ENCODE peak calls at places on chromosome 6, in eight cellular contexts. H is ovary, J is esophagus muscularis mucosa, I is A549, C is transverse colon, P is stomach, G is tibial nerve, L is K562. A is an unnamed sample.

GRCh38 chr6:28543671-28544131 is 18.0 kb downstream of the GPX5 start:
- DNase-seq in L (no peak), G (no peak), I (no peak), C (no peak), J (no peak), P (no peak), H (no peak), A (no peak)

GRCh38 chr6:14763139-14763538 is 482.7 kb upstream of the JARID2 start:
- DNase-seq in J (no peak), H (no peak), G (no peak), P (no peak), L (no peak), C (no peak), I (peak), A (no peak)

GRCh38 chr6:137259349-137259748 is 40.2 kb upstream of the IFNGR1 start:
- DNase-seq in P (no peak), G (no peak), I (no peak), C (no peak), J (no peak), H (no peak), L (no peak), A (no peak)

GRCh38 chr6:13237318-13237717 is 91.0 kb downstream of the TBC1D7 start:
- DNase-seq in J (no peak), G (no peak), I (no peak), H (no peak), C (no peak), L (no peak), P (no peak), A (no peak)

GRCh38 chr6:36323062-36323461 is 13.6 kb downstream of the BNIP5 start:
- DNase-seq in I (no peak), L (no peak), C (no peak), G (no peak), P (no peak), H (no peak), J (no peak), A (no peak)

GRCh38 chr6:40376113-40376650 is 211.0 kb downstream of the LRFN2 start:
- DNase-seq in H (no peak), L (no peak), G (no peak), C (no peak), J (no peak), P (no peak), I (no peak), A (no peak)

GRCh38 chr6:7138921-7139358 is 31.2 kb downstream of the RREB1 start:
- DNase-seq in J (no peak), L (peak), H (no peak), G (no peak), I (peak), P (peak), C (peak), A (no peak)

GRCh38 chr6:1285589-1286340 is 26.1 kb upstream of the FOXQ1 start:
- DNase-seq in H (no peak), J (peak), L (no peak), G (no peak), P (no peak), I (no peak), C (no peak), A (no peak)

GRCh38 chr6:136341367-136341766 is 51.7 kb upstream of the BCLAF1 start:
- DNase-seq in P (no peak), H (no peak), G (no peak), C (no peak), I (no peak), J (peak), L (no peak), A (no peak)

GRCh38 chr6:44349904-44350649 is 7.6 kb downstream of the SPATS1 start:
- DNase-seq in J (no peak), P (no peak), L (no peak), C (no peak), I (no peak), G (no peak), H (no peak), A (no peak)

DNA sequence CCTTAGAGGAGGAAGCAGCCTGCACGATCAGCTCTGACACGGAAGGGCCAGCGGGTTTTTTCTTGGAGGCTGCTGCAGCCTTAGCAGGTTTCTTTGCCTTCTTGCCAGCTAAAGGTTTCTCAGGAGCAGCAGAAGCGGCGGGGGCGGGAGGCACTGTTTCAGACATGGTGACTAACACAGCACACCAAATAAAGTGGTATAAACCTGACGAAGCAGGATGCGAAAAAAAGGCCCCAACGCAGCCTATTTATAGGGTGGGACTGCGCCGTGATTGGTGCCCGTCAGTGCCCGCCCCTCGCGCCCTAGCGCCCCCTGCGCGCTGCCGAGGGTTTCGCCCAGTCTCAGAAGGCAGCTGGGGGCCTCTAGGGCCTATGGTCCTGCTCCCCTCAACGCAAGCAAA is 55.0 kb downstream of the TRIM38 start:
- DNase-seq in L (no peak), H (peak), I (no peak), P (peak), G (peak), C (peak), J (no peak), A (peak)
- TF ChIP-seq POLR2A in L (no peak), H (peak), I (no peak), P (no peak), G (peak), C (no peak), J (no peak), A (peak)

DNA sequence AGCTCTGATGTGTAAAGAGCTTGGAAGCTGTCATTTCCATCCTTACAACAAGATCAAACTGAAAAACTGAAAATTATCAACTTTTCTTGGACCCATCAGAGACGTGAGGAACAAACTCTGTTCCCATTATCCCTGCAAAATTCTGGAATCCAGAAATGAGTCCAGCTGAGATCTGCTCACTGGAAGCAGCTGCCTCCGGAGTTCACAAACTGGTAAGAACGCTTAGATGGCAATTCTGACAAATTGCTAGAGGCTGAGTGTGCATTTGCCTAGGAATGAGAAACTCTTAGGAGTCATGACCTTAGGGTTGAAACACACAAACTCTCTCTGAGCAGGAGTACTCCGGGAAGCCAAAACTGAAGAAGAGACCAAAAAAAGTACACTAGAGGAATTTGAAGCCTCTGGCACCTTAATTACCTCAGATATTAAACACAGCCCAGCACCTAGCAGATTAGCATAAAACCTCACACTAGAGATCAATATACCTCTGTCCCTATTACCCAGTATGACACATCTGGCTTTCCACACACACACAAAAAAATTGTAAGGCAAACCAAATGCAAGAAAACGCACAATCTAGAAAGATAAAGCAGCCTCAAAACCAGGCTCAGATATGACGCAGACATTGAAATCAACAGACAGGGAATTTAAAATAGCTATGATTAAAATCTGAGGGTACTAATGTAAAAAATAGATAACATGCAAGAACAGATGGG is 233.5 kb upstream of the SGK1 start:
- DNase-seq in L (no peak), G (no peak), J (no peak), I (no peak), P (no peak), C (no peak), H (no peak), A (no peak)
- TF ChIP-seq EP300 in L (no peak), G (no peak), J (no peak), I (no peak), P (no peak), C (no peak), H (no peak), A (no peak)

GRCh38 chr6:71420693-71421328 is 132.2 kb downstream of the OGFRL1 start:
- DNase-seq in I (peak), H (peak), C (peak), G (peak), J (peak), L (no peak), P (peak), A (peak)
- TF ChIP-seq POLR2A in I (peak), H (peak), C (peak), G (peak), J (peak), L (no peak), P (no peak), A (peak)

GRCh38 chr6:11354019-11354418 is 121.6 kb upstream of the NEDD9 start:
- DNase-seq in L (no peak), G (peak), P (no peak), J (no peak), I (no peak), H (no peak), C (no peak), A (no peak)
- TF ChIP-seq EP300 in L (no peak), G (peak), P (no peak), J (no peak), I (no peak), H (no peak), C (no peak), A (no peak)

DNA sequence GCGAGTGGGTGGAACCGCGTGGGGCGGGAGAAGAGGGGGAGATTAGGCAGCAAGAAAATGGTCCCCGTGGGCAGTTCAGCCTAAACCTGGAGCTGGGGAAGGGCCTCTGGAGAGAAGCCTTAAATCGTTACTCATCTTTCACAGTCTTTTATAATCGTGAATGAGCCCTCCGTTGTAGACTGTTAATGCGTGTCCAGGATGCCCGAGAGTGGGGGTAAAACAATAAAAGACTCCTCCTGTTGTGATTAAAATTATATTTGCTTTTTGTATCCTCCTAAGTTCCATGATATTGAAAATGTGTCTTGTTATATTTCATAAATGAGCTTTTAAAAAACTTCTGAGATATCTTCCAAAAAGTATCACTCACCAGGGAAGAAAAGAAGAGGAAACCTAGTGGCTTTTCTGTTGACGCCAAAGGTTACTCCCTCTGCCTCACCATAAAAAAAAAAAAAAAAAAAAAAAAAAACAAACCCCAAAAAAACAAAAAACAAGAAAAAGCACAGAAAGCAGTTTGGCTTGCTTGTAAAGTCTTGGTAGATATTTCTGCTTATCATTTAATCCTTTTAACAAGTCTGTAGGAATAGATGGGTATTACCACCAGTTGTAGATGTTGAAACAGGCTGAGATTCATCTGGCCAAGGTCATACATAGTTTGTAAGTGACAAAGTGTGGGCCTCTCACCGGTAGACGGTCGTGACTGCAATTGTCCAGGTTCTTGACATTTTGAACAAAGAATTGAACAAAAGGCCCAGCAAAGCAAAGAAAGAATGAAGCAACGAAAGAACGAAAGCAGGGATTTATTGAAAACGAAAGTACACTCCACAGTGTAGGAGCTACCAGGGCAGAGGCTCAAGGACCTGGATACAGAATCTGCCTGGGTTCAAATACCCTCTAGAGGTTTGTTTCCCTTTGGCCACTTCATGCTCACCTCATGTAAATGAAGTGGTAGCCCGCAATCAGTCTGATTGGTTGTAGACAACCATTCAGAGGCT is 11.4 kb upstream of the ELOVL5 start:
- DNase-seq in C (no peak), L (no peak), P (no peak), G (no peak), I (peak), H (no peak), J (no peak), A (no peak)
- TF ChIP-seq POLR2A in C (no peak), L (no peak), P (no peak), G (no peak), I (no peak), H (no peak), J (no peak), A (no peak)

GRCh38 chr6:70412797-70413113 is 553 bp upstream of the FAM135A start:
- DNase-seq in L (no peak), C (no peak), I (no peak), P (no peak), H (no peak), G (no peak), J (no peak), A (no peak)

GRCh38 chr6:70414813-70415212 is 1.5 kb downstream of the FAM135A start:
- DNase-seq in J (no peak), C (no peak), L (no peak), I (no peak), P (no peak), G (no peak), H (no peak), A (no peak)

GRCh38 chr6:70415247-70415646 is 1.9 kb downstream of the FAM135A start:
- DNase-seq in J (no peak), H (no peak), L (no peak), I (no peak), P (no peak), G (no peak), C (no peak), A (no peak)

GRCh38 chr6:70413114-70413828 is at the start of gene FAM135A:
- DNase-seq in J (peak), P (peak), G (peak), I (peak), H (peak), L (peak), C (peak), A (peak)

DNA sequence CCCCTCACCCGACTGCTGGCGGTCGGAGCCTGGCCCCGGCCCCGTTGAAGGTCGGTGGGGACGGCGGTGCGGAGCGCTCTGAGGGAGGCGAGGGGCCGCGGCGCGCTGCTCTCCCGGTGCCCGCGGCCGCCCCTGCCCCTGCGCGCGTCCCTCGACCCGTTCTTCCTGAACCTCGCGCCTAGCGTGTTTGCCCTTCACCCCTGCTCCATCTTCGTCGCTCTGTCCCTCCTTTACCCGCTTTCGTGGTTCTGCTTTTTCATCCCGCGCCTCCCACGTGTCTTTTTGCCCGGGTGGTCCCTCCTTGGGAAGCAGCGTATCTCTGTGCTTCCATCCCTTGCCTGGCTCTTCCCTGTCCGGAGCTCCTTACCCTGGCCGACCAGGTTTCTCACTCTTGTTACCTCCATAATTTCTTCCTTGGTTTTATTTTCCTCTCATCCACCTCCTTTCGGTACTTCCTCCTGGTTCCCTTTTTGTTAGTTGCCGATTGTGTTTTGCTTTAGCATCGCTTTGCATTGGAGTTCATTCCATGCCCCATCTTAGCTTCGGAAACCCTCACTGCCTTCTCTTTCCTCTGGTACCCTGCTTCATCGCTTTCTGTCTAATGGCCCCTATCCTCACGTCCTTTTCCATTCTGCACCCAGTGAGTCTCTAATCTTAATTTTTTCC is 654 bp downstream of the FAM135A start:
- DNase-seq in J (no peak), I (peak), H (no peak), L (peak), P (no peak), C (no peak), G (peak), A (no peak)
- TF ChIP-seq EP300 in J (no peak), I (no peak), H (no peak), L (no peak), P (no peak), C (no peak), G (no peak), A (no peak)